ENCODE peak calls at places on chromosomes 16 and 17, in five cellular contexts. P, D, K, L and I are unnamed samples.

GRCh38 chr17:43641416-43641815 is 20.3 kb downstream of the MEOX1 start:
- DNase-seq in P (no peak), D (no peak), K (no peak), L (no peak), I (no peak)

GRCh38 chr17:71703701-71704100 is 417.1 kb upstream of the SOX9 start:
- DNase-seq in P (no peak), D (no peak), K (no peak), L (no peak), I (no peak)

GRCh38 chr16:89096768-89097527 is 3.3 kb downstream of the ACSF3 start:
- DNase-seq in P (no peak), D (peak), K (no peak), L (no peak), I (peak)

GRCh38 chr17:14604920-14605599 is 304.2 kb downstream of the HS3ST3B1 start:
- DNase-seq in P (no peak), D (no peak), K (no peak), L (peak), I (no peak)

GRCh38 chr17:65593870-65594584 is 32.6 kb upstream of the AXIN2 start:
- DNase-seq in P (no peak), D (no peak), K (no peak), L (no peak), I (no peak)

GRCh38 chr16:81551821-81552304 is 107.3 kb downstream of the CMIP start:
- DNase-seq in P (no peak), D (no peak), K (no peak), L (peak), I (no peak)

GRCh38 chr16:53912155-53912554 is 208.2 kb downstream of the FTO start:
- DNase-seq in P (peak), D (peak), K (no peak), L (no peak), I (no peak)

GRCh38 chr16:88132836-88133506 is 181.7 kb downstream of the BANP start:
- DNase-seq in P (no peak), D (no peak), K (no peak), L (no peak), I (no peak)

GRCh38 chr16:57639172-57639571 is 10.7 kb downstream of the ADGRG1 start:
- DNase-seq in P (no peak), D (peak), K (no peak), L (no peak), I (no peak)

GRCh38 chr17:56717471-56717870 is 116.2 kb downstream of the C17orf67 start:
- DNase-seq in P (peak), D (no peak), K (no peak), L (no peak), I (no peak)

GRCh38 chr16:82088483-82088882 is 53.4 kb downstream of the HSD17B2 start:
- DNase-seq in P (no peak), D (no peak), K (no peak), L (no peak), I (no peak)

GRCh38 chr16:10511829-10512228 is 68.6 kb downstream of the EMP2 start:
- DNase-seq in P (peak), D (no peak), K (no peak), L (no peak), I (no peak)

DNA sequence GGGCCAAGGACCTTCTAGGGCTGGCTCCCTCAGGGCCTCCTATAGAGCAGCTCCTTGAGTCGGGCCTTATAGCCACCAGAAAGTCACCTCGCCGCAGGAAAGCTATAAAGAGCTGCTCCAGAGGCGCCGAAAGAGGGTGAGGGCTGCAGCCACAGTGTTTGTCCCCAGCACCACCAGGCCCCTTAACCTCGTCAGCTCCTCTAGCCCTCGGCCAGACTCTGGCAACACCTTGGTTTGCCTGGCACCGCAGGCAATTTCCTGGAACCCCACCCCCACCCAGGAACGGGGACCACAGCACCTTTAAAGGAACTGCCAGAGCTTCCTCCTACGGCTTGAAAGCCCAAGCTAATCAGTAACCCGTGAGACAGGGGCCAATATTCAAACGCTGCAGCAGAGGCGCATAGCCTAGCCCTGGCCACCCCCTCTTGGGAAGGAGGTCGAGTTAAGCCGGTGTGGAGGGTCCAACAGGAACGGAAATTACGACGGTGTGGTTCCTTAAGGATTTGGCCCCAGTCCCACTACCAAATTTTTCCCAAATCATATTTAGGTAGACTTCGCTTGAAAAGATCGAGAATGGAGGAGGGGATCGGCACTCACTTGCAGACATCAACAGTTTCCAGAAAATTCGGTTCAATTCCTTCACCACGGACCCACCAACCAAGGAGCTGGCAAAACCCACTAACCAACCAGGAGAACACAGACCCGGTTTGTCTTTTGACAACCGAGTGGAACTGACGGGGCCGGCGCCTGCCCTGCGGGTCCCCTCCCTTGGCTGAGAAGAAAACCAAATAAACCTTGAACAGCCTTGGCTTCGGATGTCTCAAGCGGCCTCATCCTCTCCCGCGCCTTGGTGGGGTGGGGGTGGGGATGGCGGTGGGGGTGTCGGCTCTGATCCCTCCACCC is 3.0 kb downstream of the HOXB6 start:
- DNase-seq in P (no peak), D (no peak), K (no peak), L (no peak), I (no peak)
- H3K4me3 ChIP-seq in P (no peak), D (no peak), K (no peak), L (no peak), I (no peak)

GRCh38 chr17:70699408-70699807 is 530.1 kb downstream of the KCNJ2 start:
- DNase-seq in P (no peak), D (no peak), K (no peak), L (no peak), I (no peak)

GRCh38 chr17:70702683-70703255 is 533.4 kb downstream of the KCNJ2 start:
- DNase-seq in P (no peak), D (no peak), K (no peak), L (no peak), I (no peak)
- H3K4me3 ChIP-seq in P (no peak), D (no peak), K (no peak), L (no peak), I (no peak)

DNA sequence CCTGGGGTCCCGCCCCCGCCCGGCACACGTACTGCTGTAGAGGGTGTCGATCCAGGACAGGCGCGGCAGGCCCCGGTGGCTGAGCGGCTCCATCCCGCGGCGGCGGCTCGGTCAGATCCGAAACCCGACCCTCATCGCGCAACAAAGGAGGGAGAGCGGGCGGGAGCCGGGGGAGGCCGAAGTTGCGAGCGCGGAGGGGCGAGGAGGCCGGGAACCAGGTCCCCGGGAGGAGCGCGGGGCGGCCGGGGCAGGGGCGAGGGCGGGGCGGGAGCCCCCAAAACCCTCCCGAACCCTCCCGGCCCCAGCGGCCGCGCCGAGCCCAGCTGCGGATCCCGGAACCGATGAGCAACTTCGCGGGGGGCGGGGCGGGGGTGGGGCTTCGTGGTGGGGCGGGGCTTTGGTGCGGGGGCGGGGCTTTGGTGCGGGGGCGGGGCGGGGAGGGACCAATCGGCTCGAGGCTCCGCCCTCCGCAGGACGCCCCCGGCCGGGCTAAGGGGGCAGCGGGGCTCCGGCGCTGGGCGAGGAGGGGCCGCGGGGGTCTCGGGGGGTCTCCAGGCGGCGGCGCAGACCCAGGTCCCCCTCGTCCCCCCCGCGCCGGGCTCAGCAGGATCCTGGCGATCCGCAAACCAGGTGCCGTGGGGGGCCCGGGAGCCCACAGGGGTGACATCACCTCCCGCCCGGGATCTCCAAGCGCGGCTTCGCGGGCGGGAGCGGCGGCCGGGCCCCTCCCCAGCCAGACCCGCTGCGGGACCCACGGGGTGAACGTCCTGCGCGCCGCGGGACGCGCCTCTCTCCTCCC is at the start of gene ABR:
- DNase-seq in P (peak), D (peak), K (no peak), L (peak), I (peak)
- H3K4me3 ChIP-seq in P (peak), D (peak), K (peak), L (peak), I (peak)

DNA sequence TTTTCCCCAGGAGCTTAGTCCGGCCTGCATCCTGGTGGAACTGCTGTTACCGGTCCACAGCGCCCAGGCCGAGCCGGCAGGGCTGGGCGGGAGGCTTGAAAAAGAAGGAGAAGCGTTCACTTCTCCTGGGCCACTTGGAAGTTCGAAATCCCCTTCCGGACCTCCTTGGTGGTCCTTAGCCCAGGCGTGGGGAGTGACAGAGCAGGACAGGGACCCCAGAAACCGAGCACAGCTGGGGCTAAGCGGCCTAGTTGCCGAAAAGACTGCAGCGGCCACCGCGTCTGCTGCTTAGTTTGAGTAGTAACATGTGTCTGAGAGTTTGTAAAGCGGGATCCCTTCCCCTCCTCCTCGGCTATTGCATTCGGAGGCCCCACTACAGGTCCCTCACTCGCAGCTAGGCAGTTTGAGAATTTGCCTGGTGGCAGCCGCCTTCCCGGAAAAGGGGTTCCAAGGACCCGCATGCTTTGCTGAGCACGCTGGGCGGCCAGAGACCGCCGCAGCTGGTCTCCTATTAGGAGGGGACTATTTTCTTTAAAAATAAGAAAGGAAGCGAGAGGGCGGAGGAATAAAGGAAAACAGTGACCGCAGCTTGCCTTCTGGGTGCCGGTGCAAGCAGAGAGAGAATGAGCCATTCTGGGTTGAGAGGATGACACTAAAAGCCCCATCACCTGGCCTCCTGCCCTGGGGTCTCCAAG is 980 bp upstream of the HOXB5 start:
- DNase-seq in P (no peak), D (no peak), K (no peak), L (no peak), I (no peak)
- H3K4me3 ChIP-seq in P (no peak), D (no peak), K (no peak), L (no peak), I (no peak)

DNA sequence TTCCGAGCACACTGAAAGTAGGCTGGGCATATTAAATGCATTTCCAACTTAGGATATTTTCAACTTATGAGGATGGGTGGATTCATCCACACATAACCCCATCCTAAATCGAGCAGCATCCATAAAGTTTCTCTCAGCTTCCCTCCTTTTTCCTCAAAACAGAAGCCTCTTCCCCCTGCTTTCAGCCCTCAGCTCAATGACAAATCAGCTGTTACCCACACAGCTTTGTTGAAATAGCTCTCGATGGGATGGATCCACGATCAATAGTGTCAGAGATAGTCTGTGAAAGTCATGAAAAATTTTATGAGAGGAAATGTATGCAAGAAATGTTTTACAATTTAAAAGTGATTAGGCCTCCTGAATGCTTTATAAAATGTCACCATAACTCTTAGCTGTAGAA is 2.5 kb downstream of the DHX33 start:
- DNase-seq in P (no peak), D (no peak), K (no peak), L (no peak), I (no peak)
- H3K4me3 ChIP-seq in P (no peak), D (no peak), K (no peak), L (no peak), I (no peak)

GRCh38 chr17:50198026-50198669 is 3.3 kb downstream of the COL1A1 start:
- DNase-seq in P (peak), D (peak), K (no peak), L (peak), I (peak)

GRCh38 chr17:50201226-50201854 is at the start of gene COL1A1:
- DNase-seq in P (no peak), D (no peak), K (peak), L (peak), I (no peak)

GRCh38 chr17:50199651-50200446 is 1.6 kb downstream of the COL1A1 start:
- DNase-seq in P (peak), D (peak), K (no peak), L (peak), I (peak)

GRCh38 chr17:50200447-50201225 is 795 bp downstream of the COL1A1 start:
- DNase-seq in P (peak), D (peak), K (no peak), L (peak), I (peak)

DNA sequence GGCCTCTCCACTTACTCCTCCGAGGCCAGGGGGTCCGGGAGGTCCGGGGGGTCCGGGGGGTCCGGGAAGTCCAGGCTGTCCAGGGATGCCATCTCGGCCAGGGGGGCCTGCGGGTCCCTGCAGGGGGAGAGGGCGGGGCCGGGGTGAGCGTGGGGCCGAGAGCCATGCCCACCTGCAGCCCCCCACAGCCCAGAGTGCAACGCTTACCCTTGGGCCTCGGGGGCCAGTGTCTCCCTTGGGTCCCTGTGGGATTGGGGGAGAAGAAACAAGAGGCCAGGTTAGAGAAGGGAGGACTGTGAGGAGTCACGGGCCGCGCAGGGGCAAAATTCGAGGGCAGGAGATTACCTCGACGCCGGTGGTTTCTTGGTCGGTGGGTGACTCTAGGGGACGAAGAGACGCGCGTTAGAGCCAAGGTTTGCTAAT is 2.2 kb downstream of the COL1A1 start:
- DNase-seq in P (no peak), D (no peak), K (no peak), L (no peak), I (no peak)
- H3K4me3 ChIP-seq in P (peak), D (no peak), K (peak), L (no peak), I (no peak)

GRCh38 chr16:71289732-71290062 is 495 bp upstream of the CMTR2 start:
- DNase-seq in P (no peak), D (no peak), K (no peak), L (no peak), I (no peak)

GRCh38 chr16:71287454-71287853 is 1.7 kb downstream of the CMTR2 start:
- DNase-seq in P (no peak), D (no peak), K (no peak), L (no peak), I (no peak)

GRCh38 chr16:71288570-71288889 is 672 bp downstream of the CMTR2 start:
- DNase-seq in P (peak), D (no peak), K (no peak), L (no peak), I (no peak)

GRCh38 chr16:71288890-71289731 is at the start of gene CMTR2:
- DNase-seq in P (peak), D (peak), K (peak), L (peak), I (peak)

DNA sequence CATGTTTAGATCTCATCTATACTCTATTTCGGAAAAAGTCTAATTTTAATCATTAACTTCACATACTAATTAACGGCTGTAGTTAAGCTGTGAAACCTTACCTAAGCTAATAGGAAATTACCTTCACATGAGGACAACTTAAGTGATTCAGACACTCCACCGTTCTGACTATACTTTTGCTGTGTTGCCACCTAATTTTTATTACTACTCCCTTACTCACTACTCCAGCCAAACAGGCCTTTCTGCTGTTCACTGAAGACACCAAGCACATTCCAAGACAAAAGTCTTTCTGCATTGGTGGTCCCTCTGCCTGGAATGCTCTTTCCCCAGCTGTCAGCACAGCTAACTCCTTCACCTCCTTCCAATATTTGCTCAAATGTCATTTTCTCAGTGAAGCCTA is 1.3 kb downstream of the CMTR2 start:
- DNase-seq in P (peak), D (no peak), K (no peak), L (no peak), I (no peak)
- H3K4me3 ChIP-seq in P (peak), D (peak), K (peak), L (no peak), I (peak)

DNA sequence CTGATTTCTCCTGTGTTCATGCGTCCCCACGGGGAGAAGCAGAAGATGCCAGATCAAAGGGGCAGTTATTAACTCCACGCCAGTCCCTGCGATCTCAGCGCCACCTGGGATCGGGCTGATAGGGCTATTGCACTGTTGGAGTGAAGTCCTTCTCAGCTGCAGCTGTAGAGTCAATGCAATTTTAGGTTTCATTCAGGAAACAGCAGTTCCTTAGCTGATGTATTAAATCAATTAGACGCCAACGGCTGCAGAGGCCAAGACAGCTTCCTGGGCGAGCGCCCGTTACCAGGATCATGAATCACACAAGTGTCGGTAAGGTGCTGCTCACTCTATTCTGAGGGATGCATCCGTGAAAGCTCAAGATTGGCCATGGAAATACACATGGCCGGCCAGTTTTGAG is 19.1 kb upstream of the CACNG4 start:
- DNase-seq in P (no peak), D (no peak), K (no peak), L (no peak), I (no peak)
- H3K4me3 ChIP-seq in P (no peak), D (no peak), K (no peak), L (no peak), I (no peak)

GRCh38 chr17:35514561-35514960 is 22.9 kb downstream of the SLFN12L start:
- DNase-seq in P (no peak), D (no peak), K (no peak), L (no peak), I (no peak)
- H3K4me3 ChIP-seq in P (no peak), D (no peak), K (no peak), L (no peak), I (no peak)